ENCODE peak calls at places on chromosome 15, in seven cellular contexts. W is IMR-90, K is neuronal stem cell, V is mesendoderm, Y is mesenchymal stem cell, N is H1, X is trophoblast cell. C is an unnamed sample.

GRCh38 chr15:78264304-78265136 is at the start of gene DNAJA4:
- DNase-seq in W (no peak), K (no peak), V (no peak), Y (no peak), N (peak), X (no peak), C (peak)

GRCh38 chr15:32683906-32684584 is 33.8 kb upstream of the GREM1 start:
- DNase-seq in W (peak), K (no peak), V (no peak), Y (peak), N (no peak), X (no peak), C (no peak)

GRCh38 chr15:67187351-67187854 is 67.1 kb downstream of the AAGAB start:
- DNase-seq in W (no peak), K (no peak), V (no peak), Y (no peak), N (no peak), X (no peak), C (no peak)

GRCh38 chr15:27747997-27748396 is 351.1 kb downstream of the OCA2 start:
- DNase-seq in W (no peak), K (no peak), V (no peak), Y (no peak), N (peak), X (no peak), C (no peak)

GRCh38 chr15:59420108-59420507 is 17.9 kb upstream of the FAM81A start:
- DNase-seq in W (no peak), K (no peak), V (no peak), Y (no peak), N (no peak), X (no peak), C (no peak)

GRCh38 chr15:74417230-74417629 is 16.5 kb downstream of the SEMA7A start:
- DNase-seq in W (peak), K (no peak), V (no peak), Y (peak), N (no peak), X (no peak), C (no peak)

GRCh38 chr15:80804970-80805495 is 25.9 kb downstream of the CEMIP start:
- DNase-seq in W (no peak), K (no peak), V (no peak), Y (no peak), N (no peak), X (no peak), C (no peak)

GRCh38 chr15:29681946-29682345 is 140.3 kb downstream of the TJP1 start:
- DNase-seq in W (no peak), K (no peak), V (no peak), Y (no peak), N (no peak), X (no peak), C (no peak)

GRCh38 chr15:67744331-67745058 is 80.8 kb upstream of the SKOR1 start:
- DNase-seq in W (no peak), K (no peak), V (no peak), Y (peak), N (no peak), X (no peak), C (no peak)

GRCh38 chr15:78396976-78397375 is 41.0 kb upstream of the IREB2 start:
- DNase-seq in W (peak), K (no peak), V (peak), Y (no peak), N (peak), X (no peak), C (peak)

GRCh38 chr15:83352124-83352523 is 67.7 kb upstream of the BNC1 start:
- DNase-seq in W (no peak), K (no peak), V (no peak), Y (peak), N (no peak), X (no peak), C (no peak)

GRCh38 chr15:29962404-29962803 is 120.4 kb upstream of the GOLGA8J start:
- DNase-seq in W (no peak), K (no peak), V (peak), Y (no peak), N (no peak), X (no peak), C (no peak)

GRCh38 chr15:70853855-70854668 is at the start of gene LARP6:
- DNase-seq in W (peak), K (peak), V (peak), Y (peak), N (peak), X (no peak), C (peak)

GRCh38 chr15:80732148-80732547 is 37.0 kb downstream of the ABHD17C start:
- DNase-seq in W (no peak), K (no peak), V (no peak), Y (no peak), N (no peak), X (no peak), C (no peak)

GRCh38 chr15:92011611-92012367 is 158.3 kb downstream of the SLCO3A1 start:
- DNase-seq in W (no peak), K (no peak), V (peak), Y (no peak), N (no peak), X (no peak), C (peak)

GRCh38 chr15:79089331-79089889 is 1.2 kb downstream of the RASGRF1 start:
- DNase-seq in W (no peak), K (peak), V (peak), Y (no peak), N (peak), X (peak), C (peak)

GRCh38 chr15:94446441-94446840 is 215.1 kb downstream of the MCTP2 start:
- DNase-seq in W (no peak), K (no peak), V (no peak), Y (no peak), N (no peak), X (no peak), C (no peak)

GRCh38 chr15:94439158-94439557 is 207.8 kb downstream of the MCTP2 start:
- DNase-seq in W (no peak), K (no peak), V (no peak), Y (no peak), N (no peak), X (no peak), C (no peak)

GRCh38 chr15:94441782-94442181 is 210.4 kb downstream of the MCTP2 start:
- DNase-seq in W (no peak), K (no peak), V (no peak), Y (peak), N (no peak), X (no peak), C (no peak)

GRCh38 chr15:94445529-94446160 is 214.3 kb downstream of the MCTP2 start:
- DNase-seq in W (no peak), K (no peak), V (no peak), Y (peak), N (no peak), X (no peak), C (no peak)

DNA sequence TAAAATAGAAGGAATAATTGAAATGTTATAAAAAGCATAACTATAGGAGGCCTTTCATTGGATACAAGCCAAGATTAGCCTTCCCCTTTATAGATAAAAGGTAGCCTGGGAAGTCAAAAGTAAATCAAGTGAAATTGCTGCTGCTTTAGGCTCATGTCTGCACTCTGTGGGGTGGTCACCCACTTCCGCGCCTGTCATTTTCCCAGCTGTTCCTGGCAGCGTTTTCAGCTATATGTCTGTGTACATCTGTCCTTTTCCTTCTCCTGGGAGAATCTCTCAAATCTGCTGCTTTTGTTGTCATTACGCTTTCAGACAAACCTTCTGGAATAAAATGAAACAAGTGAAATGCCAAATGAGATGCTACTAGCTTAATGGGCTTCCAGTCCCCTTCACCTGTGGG is 211.8 kb downstream of the MCTP2 start:
- DNase-seq in W (no peak), K (no peak), V (no peak), Y (no peak), N (no peak), X (no peak), C (no peak)
- H3K23ac ChIP-seq in W (no peak), K (no peak), V (no peak), Y (no peak), N (no peak), X (no peak), C (no peak)

GRCh38 chr15:101244889-101245668 is 6.8 kb downstream of the CHSY1 start:
- DNase-seq in W (no peak), K (no peak), V (no peak), Y (no peak), N (no peak), X (no peak), C (no peak)
- H3K9ac ChIP-seq in W (no peak), K (no peak), V (no peak), Y (peak), N (no peak), X (no peak), C (no peak)

GRCh38 chr15:65115086-65115485 is at the start of gene UBAP1L:
- DNase-seq in W (no peak), K (no peak), V (no peak), Y (no peak), N (no peak), X (no peak), C (no peak)
- H3K23ac ChIP-seq in W (no peak), K (no peak), V (no peak), Y (no peak), N (no peak), X (no peak), C (no peak)

GRCh38 chr15:88223099-88223498 is 33.4 kb downstream of the NTRK3 start:
- DNase-seq in W (no peak), K (no peak), V (no peak), Y (no peak), N (no peak), X (no peak), C (no peak)
- H3K9ac ChIP-seq in W (no peak), K (peak), V (no peak), Y (no peak), N (no peak), X (no peak), C (no peak)

GRCh38 chr15:36090276-36090946 is 489.0 kb upstream of the CDIN1 start:
- DNase-seq in W (no peak), K (no peak), V (no peak), Y (peak), N (no peak), X (no peak), C (no peak)
- H3K23ac ChIP-seq in W (no peak), K (no peak), V (no peak), Y (no peak), N (no peak), X (no peak), C (no peak)

DNA sequence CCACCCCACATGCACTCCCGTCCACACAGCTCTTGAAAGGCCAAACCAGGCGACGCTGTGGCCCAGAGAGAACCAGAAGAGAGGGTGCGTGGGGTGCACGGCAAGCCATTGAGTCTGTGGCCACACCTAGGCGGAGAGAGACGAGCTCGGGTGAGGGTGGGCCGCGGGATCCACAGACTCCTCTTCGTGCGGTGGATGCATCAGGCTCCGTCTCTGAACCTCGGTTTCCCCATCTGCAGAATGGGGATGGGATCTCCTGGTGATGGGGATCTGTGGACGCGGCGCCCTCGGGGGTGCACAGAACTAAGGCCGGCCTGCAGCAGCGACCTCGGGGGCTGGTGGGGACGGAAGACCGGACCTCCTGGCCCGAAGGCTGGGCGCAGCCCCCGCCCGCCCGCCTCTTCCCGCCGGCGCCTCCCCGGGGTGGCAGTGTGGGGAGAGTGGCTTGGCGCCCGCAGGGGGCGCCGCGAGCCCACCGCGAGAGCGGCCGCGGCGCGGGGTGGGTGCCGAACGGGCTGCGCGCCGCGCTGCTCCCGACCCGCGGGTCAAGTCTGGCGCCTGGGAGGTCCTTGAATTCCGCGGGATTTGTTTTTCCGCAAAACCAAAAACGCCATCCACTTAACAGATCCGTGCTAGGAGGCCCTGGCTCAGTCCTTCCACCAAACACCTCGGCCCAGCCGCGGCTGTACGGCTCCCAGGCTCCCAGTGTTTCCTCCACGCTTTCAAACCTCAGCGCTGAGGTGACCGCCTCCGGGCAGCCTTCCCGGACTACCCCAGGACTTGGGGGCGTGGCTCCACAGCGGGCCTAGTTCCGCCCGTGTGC is 13.2 kb upstream of the ADPGK start:
- DNase-seq in W (peak), K (peak), V (peak), Y (peak), N (peak), X (peak), C (peak)
- H3K9ac ChIP-seq in W (peak), K (peak), V (peak), Y (peak), N (no peak), X (peak), C (peak)

GRCh38 chr15:38535451-38536200 is 29.0 kb downstream of the RASGRP1 start:
- DNase-seq in W (peak), K (no peak), V (no peak), Y (no peak), N (no peak), X (peak), C (no peak)
- H3K23ac ChIP-seq in W (no peak), K (no peak), V (no peak), Y (no peak), N (no peak), X (no peak), C (no peak)

DNA sequence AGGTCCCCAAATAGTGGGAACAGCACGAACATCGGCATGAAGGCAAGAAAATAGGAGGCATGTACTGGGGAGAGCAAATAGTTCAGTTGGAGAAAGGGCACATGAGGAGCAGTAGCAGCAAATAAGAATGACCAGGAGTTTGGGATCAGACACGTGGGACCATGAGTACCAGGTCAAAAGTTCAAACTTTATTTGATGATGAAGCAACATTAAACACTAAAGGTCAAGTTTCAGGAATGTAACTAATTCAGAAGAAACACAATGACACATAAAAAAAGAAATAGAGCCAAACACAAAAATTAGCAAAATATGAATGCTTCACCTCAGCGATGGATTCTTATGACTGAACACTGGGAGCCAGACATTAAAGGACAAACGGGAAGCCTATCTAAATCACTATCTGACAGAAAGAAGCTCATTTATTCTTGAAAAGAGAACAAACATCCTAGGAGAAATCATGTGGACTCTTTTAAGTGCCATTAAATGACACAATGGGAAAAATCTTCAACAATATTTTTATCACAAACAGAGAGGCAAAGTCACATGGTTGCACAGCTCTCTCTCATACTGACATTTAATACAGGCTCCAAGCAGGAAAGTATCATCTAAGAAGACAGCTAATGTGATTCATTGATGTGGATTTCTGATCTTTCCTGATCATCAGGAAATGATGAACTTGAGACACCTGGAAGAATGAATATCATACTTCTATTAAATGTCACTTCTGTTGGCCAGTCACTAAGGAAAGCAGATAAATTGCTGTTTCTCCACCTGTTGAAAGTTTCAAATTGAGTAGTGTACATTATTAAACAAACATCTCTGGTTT is 216.9 kb upstream of the THBS1 start:
- DNase-seq in W (no peak), K (no peak), V (no peak), Y (no peak), N (no peak), X (no peak), C (no peak)
- H3K9ac ChIP-seq in W (no peak), K (no peak), V (no peak), Y (peak), N (no peak), X (no peak), C (no peak)

GRCh38 chr15:84666373-84666772 is 8.4 kb upstream of the NMB start:
- DNase-seq in W (no peak), K (no peak), V (no peak), Y (no peak), N (no peak), X (no peak), C (no peak)
- H3K23ac ChIP-seq in W (no peak), K (no peak), V (no peak), Y (no peak), N (no peak), X (no peak), C (no peak)

C was measured in H9.